ENCODE peak calls at places on chromosomes 2 and 18, in seven cellular contexts. One of them, this sample, is unnamed.
A peak's percentile ranks its signal among the peaks of the same experiment; 100 is the strongest.

GRCh38 chr2:12805032-12805431 is 88.3 kb downstream of the TRIB2 start:
- DNase-seq in gastrocnemius medialis: no peak
- DNase-seq in mammary epithelial cell: no peak
- DNase-seq in ovary: no peak
- DNase-seq in lower leg skin: no peak
- DNase-seq in uterus: no peak
- DNase-seq in adipocyte: no peak
- DNase-seq in this sample: no peak

GRCh38 chr2:128228894-128229293 is 89.8 kb downstream of the HS6ST1 start:
- DNase-seq in mammary epithelial cell: peak; percentile 11
- DNase-seq in lower leg skin: no peak
- DNase-seq in gastrocnemius medialis: no peak
- DNase-seq in adipocyte: peak; percentile 4
- DNase-seq in ovary: no peak
- DNase-seq in uterus: no peak
- DNase-seq in this sample: no peak

GRCh38 chr2:212949786-212950185 is 201.6 kb downstream of the IKZF2 start:
- DNase-seq in lower leg skin: no peak
- DNase-seq in uterus: no peak
- DNase-seq in ovary: no peak
- DNase-seq in adipocyte: no peak
- DNase-seq in gastrocnemius medialis: no peak
- DNase-seq in mammary epithelial cell: no peak
- DNase-seq in this sample: no peak

GRCh38 chr18:12290086-12290485 is 18.0 kb upstream of the TUBB6 start:
- DNase-seq in ovary: no peak
- DNase-seq in uterus: no peak
- DNase-seq in adipocyte: no peak
- DNase-seq in lower leg skin: no peak
- DNase-seq in gastrocnemius medialis: no peak
- DNase-seq in mammary epithelial cell: no peak
- DNase-seq in this sample: no peak

GRCh38 chr2:33317369-33318015 is 159.0 kb upstream of the RASGRP3 start:
- DNase-seq in mammary epithelial cell: no peak
- DNase-seq in ovary: no peak
- DNase-seq in lower leg skin: no peak
- DNase-seq in uterus: no peak
- DNase-seq in gastrocnemius medialis: no peak
- DNase-seq in adipocyte: no peak
- DNase-seq in this sample: no peak

GRCh38 chr2:18991177-18992168 is 366.9 kb downstream of the OSR1 start:
- DNase-seq in lower leg skin: peak; percentile 83
- DNase-seq in mammary epithelial cell: peak; percentile 70
- DNase-seq in ovary: peak; percentile 12
- DNase-seq in adipocyte: peak; percentile 84
- DNase-seq in gastrocnemius medialis: peak; percentile 17
- DNase-seq in uterus: peak; percentile 23
- DNase-seq in this sample: peak; percentile 29

GRCh38 chr2:229825476-229825875 is 96.3 kb downstream of the TRIP12 start:
- DNase-seq in ovary: no peak
- DNase-seq in lower leg skin: no peak
- DNase-seq in gastrocnemius medialis: no peak
- DNase-seq in mammary epithelial cell: no peak
- DNase-seq in uterus: no peak
- DNase-seq in adipocyte: no peak
- DNase-seq in this sample: no peak

GRCh38 chr2:239245872-239246701 is 154.7 kb downstream of the HDAC4 start:
- DNase-seq in mammary epithelial cell: peak; percentile 63
- DNase-seq in adipocyte: no peak
- DNase-seq in lower leg skin: peak; percentile 83
- DNase-seq in ovary: no peak
- DNase-seq in uterus: peak; percentile 40
- DNase-seq in gastrocnemius medialis: peak; percentile 85
- DNase-seq in this sample: no peak

GRCh38 chr2:3563521-3563976 is 5.4 kb upstream of the RNASEH1 start:
- DNase-seq in lower leg skin: no peak
- DNase-seq in adipocyte: no peak
- DNase-seq in ovary: no peak
- DNase-seq in uterus: no peak
- DNase-seq in gastrocnemius medialis: no peak
- DNase-seq in mammary epithelial cell: no peak
- DNase-seq in this sample: no peak

GRCh38 chr18:2146092-2146491 is 425.2 kb downstream of the METTL4 start:
- DNase-seq in gastrocnemius medialis: no peak
- DNase-seq in uterus: no peak
- DNase-seq in ovary: no peak
- DNase-seq in lower leg skin: no peak
- DNase-seq in adipocyte: no peak
- DNase-seq in mammary epithelial cell: peak; percentile 33
- DNase-seq in this sample: no peak

GRCh38 chr2:109466674-109467575 is 146.8 kb downstream of the SEPTIN10 start:
- DNase-seq in lower leg skin: peak; percentile 54
- DNase-seq in mammary epithelial cell: peak; percentile 54
- DNase-seq in gastrocnemius medialis: peak; percentile 41
- DNase-seq in ovary: no peak
- DNase-seq in uterus: no peak
- DNase-seq in adipocyte: peak; percentile 79
- DNase-seq in this sample: no peak

GRCh38 chr2:231479455-231479854 is 15.2 kb upstream of the NCL start:
- DNase-seq in gastrocnemius medialis: no peak
- DNase-seq in lower leg skin: no peak
- DNase-seq in mammary epithelial cell: no peak
- DNase-seq in adipocyte: no peak
- DNase-seq in ovary: no peak
- DNase-seq in uterus: no peak
- DNase-seq in this sample: no peak

GRCh38 chr2:12456293-12457151 is 260.2 kb upstream of the TRIB2 start:
- DNase-seq in uterus: peak; percentile 89
- DNase-seq in mammary epithelial cell: peak; percentile 96
- DNase-seq in adipocyte: peak; percentile 98
- DNase-seq in ovary: peak; percentile 95
- DNase-seq in gastrocnemius medialis: peak; percentile 92
- DNase-seq in lower leg skin: peak; percentile 97
- DNase-seq in this sample: peak; percentile 93

GRCh38 chr2:177753682-177754475 is 318.7 kb downstream of the PDE11A start:
- DNase-seq in mammary epithelial cell: peak; percentile 20
- DNase-seq in lower leg skin: peak; percentile 89
- DNase-seq in adipocyte: peak; percentile 59
- DNase-seq in gastrocnemius medialis: peak; percentile 73
- DNase-seq in ovary: peak; percentile 75
- DNase-seq in uterus: peak; percentile 82
- DNase-seq in this sample: peak; percentile 47

GRCh38 chr2:181104512-181105121 is 124.2 kb downstream of the UBE2E3 start:
- DNase-seq in adipocyte: peak; percentile 89
- DNase-seq in lower leg skin: no peak
- DNase-seq in uterus: no peak
- DNase-seq in gastrocnemius medialis: no peak
- DNase-seq in mammary epithelial cell: peak; percentile 48
- DNase-seq in ovary: no peak
- DNase-seq in this sample: no peak

DNA sequence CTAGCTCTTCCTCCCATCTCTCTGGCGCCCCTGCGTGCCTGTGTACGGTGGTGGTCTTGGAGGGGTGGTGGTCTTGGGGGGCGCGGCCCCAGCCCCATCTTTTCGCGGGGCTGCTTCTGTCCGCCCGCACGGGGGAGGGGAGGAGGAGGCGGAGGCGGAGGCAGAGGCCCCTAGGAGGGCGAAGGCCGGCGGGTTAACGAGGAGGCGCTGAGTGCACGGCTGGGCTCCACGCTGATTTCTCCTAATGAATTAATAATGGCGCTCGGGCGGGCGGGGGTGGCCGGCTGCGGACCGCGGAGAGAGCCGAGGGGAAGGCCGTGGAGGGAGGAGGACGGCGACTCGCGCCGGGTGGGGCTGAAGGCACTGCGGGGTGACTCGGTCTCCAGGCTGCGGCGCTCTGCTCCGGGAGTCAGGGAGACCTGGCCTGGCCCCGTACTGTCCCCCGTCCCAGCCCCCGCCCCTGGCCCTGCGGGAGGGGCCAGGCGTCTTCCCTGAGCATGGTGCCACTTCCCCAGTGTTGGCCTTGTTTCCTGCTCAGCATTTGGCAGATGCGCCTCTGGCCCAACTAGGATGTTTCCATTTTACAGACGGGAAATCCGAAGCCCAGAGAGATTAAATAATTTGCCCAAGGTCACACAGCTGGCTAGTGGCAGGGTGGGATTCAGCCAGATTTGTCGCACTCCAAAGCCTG is 6.0 kb downstream of the GAREM2 start:
- DNase-seq in gastrocnemius medialis: no peak
- DNase-seq in ovary: no peak
- DNase-seq in uterus: no peak
- DNase-seq in lower leg skin: peak; percentile 87
- DNase-seq in adipocyte: peak; percentile 61
- DNase-seq in mammary epithelial cell: no peak
- DNase-seq in this sample: no peak
- H3K4me3 ChIP-seq in gastrocnemius medialis: peak overlapping the region; percentile 46
- H3K4me3 ChIP-seq in ovary: peak overlapping the region; percentile 29
- H3K4me3 ChIP-seq in uterus: peak overlapping the region; percentile 43
- H3K4me3 ChIP-seq in lower leg skin: peak overlapping the region; percentile 13
- H3K4me3 ChIP-seq in adipocyte: peak overlapping the region; percentile 80
- H3K4me3 ChIP-seq in mammary epithelial cell: peak overlapping the region; percentile 28
- H3K4me3 ChIP-seq in this sample: peak overlapping the region; percentile 14

GRCh38 chr2:174680221-174680620 is 82.6 kb upstream of the WIPF1 start:
- DNase-seq in mammary epithelial cell: no peak
- DNase-seq in gastrocnemius medialis: no peak
- DNase-seq in uterus: no peak
- DNase-seq in lower leg skin: no peak
- DNase-seq in ovary: no peak
- DNase-seq in adipocyte: no peak
- DNase-seq in this sample: no peak
- H3K4me3 ChIP-seq in mammary epithelial cell: no peak overlapping the region
- H3K4me3 ChIP-seq in gastrocnemius medialis: no peak overlapping the region
- H3K4me3 ChIP-seq in uterus: no peak overlapping the region
- H3K4me3 ChIP-seq in lower leg skin: no peak overlapping the region
- H3K4me3 ChIP-seq in ovary: no peak overlapping the region
- H3K4me3 ChIP-seq in adipocyte: no peak overlapping the region
- H3K4me3 ChIP-seq in this sample: no peak overlapping the region

DNA sequence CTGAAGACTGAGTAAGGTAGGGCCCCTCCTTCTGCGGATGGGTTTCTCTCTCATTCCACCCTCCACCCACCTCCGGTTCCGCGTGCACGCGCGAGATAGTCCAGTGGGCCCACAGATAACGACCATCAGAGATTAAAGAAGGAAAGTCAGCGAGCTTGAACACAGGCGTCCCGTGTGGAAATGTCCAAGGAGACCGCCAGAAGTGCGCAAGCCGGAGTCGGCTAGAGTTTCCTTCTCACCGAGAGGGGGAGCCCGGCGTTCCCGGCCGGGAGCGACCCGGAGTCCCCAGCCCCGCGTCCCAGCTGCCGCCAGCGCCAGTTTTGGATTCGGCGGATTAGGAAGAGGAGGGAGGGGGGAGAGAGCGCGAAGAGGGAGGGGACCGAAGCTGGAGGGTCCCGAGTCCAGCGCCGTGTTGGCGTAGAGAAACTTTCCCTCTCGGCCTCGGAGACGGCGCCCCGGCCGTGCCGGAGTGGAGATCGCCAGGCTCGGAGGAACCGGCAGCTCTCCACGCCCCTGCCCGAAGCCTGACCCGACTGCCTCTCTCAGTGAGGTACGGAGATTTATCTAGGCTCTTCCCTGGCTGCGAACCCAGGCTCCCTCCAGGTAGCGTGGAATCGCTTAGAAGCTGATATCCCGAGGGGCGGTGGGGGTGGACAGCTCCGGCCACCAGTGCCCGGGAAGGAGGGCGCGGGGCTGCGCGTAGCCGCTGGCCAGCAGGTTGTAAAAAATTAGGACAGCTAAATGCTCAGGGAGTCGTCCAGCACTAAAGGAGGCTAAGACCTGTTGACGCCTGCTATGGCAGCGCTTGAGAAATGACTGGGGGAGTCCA is at the start of gene GULP1:
- DNase-seq in ovary: peak; percentile 79
- DNase-seq in adipocyte: peak; percentile 94
- DNase-seq in uterus: peak; percentile 80
- DNase-seq in mammary epithelial cell: peak; percentile 72
- DNase-seq in gastrocnemius medialis: peak; percentile 71
- DNase-seq in lower leg skin: peak; percentile 93
- DNase-seq in this sample: peak; percentile 76
- H3K4me3 ChIP-seq in ovary: peak within 1 kb of the TSS; percentile 59
- H3K4me3 ChIP-seq in adipocyte: peak within 1 kb of the TSS; percentile 94
- H3K4me3 ChIP-seq in uterus: peak within 1 kb of the TSS; percentile 76
- H3K4me3 ChIP-seq in mammary epithelial cell: peak within 1 kb of the TSS; percentile 75
- H3K4me3 ChIP-seq in gastrocnemius medialis: peak within 1 kb of the TSS; percentile 85
- H3K4me3 ChIP-seq in lower leg skin: peak within 1 kb of the TSS; percentile 85
- H3K4me3 ChIP-seq in this sample: peak within 1 kb of the TSS; percentile 59

GRCh38 chr2:218386505-218387368 is 4.7 kb downstream of the SLC11A1 start:
- DNase-seq in uterus: no peak
- DNase-seq in mammary epithelial cell: no peak
- DNase-seq in adipocyte: no peak
- DNase-seq in lower leg skin: no peak
- DNase-seq in gastrocnemius medialis: no peak
- DNase-seq in ovary: no peak
- DNase-seq in this sample: no peak
- H3K4me3 ChIP-seq in uterus: no peak overlapping the region
- H3K4me3 ChIP-seq in mammary epithelial cell: no peak overlapping the region
- H3K4me3 ChIP-seq in adipocyte: no peak overlapping the region
- H3K4me3 ChIP-seq in lower leg skin: no peak overlapping the region
- H3K4me3 ChIP-seq in gastrocnemius medialis: peak overlapping the region; percentile 50
- H3K4me3 ChIP-seq in ovary: no peak overlapping the region
- H3K4me3 ChIP-seq in this sample: no peak overlapping the region

GRCh38 chr2:237731663-237732062 is 66.9 kb upstream of the RBM44 start:
- DNase-seq in mammary epithelial cell: peak; percentile 74
- DNase-seq in lower leg skin: no peak
- DNase-seq in ovary: no peak
- DNase-seq in adipocyte: peak; percentile 67
- DNase-seq in uterus: no peak
- DNase-seq in gastrocnemius medialis: peak; percentile 57
- DNase-seq in this sample: no peak
- H3K4me3 ChIP-seq in mammary epithelial cell: no peak overlapping the region
- H3K4me3 ChIP-seq in lower leg skin: no peak overlapping the region
- H3K4me3 ChIP-seq in ovary: no peak overlapping the region
- H3K4me3 ChIP-seq in adipocyte: no peak overlapping the region
- H3K4me3 ChIP-seq in uterus: no peak overlapping the region
- H3K4me3 ChIP-seq in gastrocnemius medialis: no peak overlapping the region
- H3K4me3 ChIP-seq in this sample: no peak overlapping the region

DNA sequence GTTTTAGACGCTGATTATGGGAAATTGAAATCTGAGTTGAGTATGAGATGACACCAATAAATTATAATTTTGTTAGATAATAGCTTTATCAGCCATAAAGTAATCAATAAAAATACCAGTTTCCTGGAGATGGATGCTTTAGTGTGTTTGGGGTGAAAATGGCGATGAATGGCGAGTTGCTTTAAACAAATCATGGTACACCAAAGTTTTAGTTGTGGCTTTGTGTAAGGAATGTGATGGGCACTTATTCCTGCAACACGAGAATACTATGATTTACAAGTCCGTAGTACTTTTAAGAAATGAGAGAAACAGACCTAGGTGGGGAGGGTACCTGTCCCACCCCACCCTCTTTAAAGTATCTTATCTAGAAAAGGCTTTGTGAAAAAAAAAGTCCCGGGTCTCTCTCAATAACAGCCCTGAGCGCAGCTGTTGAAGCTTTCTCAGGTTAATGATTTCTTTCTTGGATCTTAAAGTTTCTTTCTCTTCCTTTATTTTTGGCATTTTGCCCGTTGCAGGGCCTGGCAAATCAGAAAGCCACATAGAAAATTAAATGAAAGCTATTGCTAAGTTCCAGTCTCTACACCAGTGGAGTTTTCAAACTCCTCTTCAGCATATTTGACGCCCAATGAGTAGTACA is 1.5 kb upstream of the RRM2 start:
- DNase-seq in ovary: no peak
- DNase-seq in uterus: no peak
- DNase-seq in gastrocnemius medialis: no peak
- DNase-seq in mammary epithelial cell: peak; percentile 34
- DNase-seq in adipocyte: peak; percentile 23
- DNase-seq in lower leg skin: no peak
- DNase-seq in this sample: no peak
- H3K4me3 ChIP-seq in ovary: peak overlapping the region; percentile 42
- H3K4me3 ChIP-seq in uterus: peak overlapping the region; percentile 42
- H3K4me3 ChIP-seq in gastrocnemius medialis: peak overlapping the region; percentile 66
- H3K4me3 ChIP-seq in mammary epithelial cell: peak overlapping the region; percentile 93
- H3K4me3 ChIP-seq in adipocyte: peak overlapping the region; percentile 85
- H3K4me3 ChIP-seq in lower leg skin: peak overlapping the region; percentile 29
- H3K4me3 ChIP-seq in this sample: no peak overlapping the region

GRCh38 chr2:219449609-219450008 is 15.0 kb downstream of the SPEG start:
- DNase-seq in lower leg skin: no peak
- DNase-seq in ovary: no peak
- DNase-seq in uterus: no peak
- DNase-seq in adipocyte: no peak
- DNase-seq in mammary epithelial cell: no peak
- DNase-seq in gastrocnemius medialis: no peak
- DNase-seq in this sample: no peak
- H3K4me3 ChIP-seq in lower leg skin: no peak overlapping the region
- H3K4me3 ChIP-seq in ovary: no peak overlapping the region
- H3K4me3 ChIP-seq in uterus: no peak overlapping the region
- H3K4me3 ChIP-seq in adipocyte: no peak overlapping the region
- H3K4me3 ChIP-seq in mammary epithelial cell: no peak overlapping the region
- H3K4me3 ChIP-seq in gastrocnemius medialis: no peak overlapping the region
- H3K4me3 ChIP-seq in this sample: no peak overlapping the region